ENCODE peak calls at places on chromosome 17, in four cellular contexts. E, U, S and T are unnamed samples.

GRCh38 chr17:79183221-79184158 is 108.9 kb downstream of the ENGASE start:
- DNase-seq in E (no peak), U (no peak), S (peak; percentile 94), T (no peak)

GRCh38 chr17:20234266-20234665 is 225.1 kb downstream of the SPECC1 start:
- DNase-seq in S (no peak), U (no peak), E (no peak), T (no peak)

GRCh38 chr17:2138768-2139167 is 83.9 kb downstream of the HIC1 start:
- DNase-seq in S (peak; percentile 44), U (no peak), E (no peak), T (no peak)

GRCh38 chr17:32486701-32487459 is at the start of gene CDK5R1:
- DNase-seq in U (peak; percentile 77), E (peak; percentile 79), S (peak; percentile 94), T (no peak)

GRCh38 chr17:30924341-30924740 is 2.6 kb downstream of the ADAP2 start:
- DNase-seq in S (peak; percentile 60), U (no peak), E (no peak), T (no peak)

GRCh38 chr17:75848523-75849303 is 4.5 kb upstream of the UNC13D start:
- DNase-seq in S (peak; percentile 99), U (peak; percentile 84), E (peak; percentile 76), T (no peak)

GRCh38 chr17:29623283-29623647 is 553 bp upstream of the CORO6 start:
- DNase-seq in S (no peak), E (no peak), U (no peak), T (no peak)

GRCh38 chr17:42613699-42614295 is 4.3 kb downstream of the TUBG1 start:
- DNase-seq in E (no peak), U (no peak), S (no peak), T (no peak)

GRCh38 chr17:40888321-40888720 is 3.3 kb upstream of the KRT20 start:
- DNase-seq in S (no peak), U (no peak), E (no peak), T (no peak)

GRCh38 chr17:35743911-35744328 is 9.1 kb downstream of the GAS2L2 start:
- DNase-seq in S (peak; percentile 94), U (no peak), E (peak; percentile 36), T (no peak)

GRCh38 chr17:9635340-9635739 is 10.0 kb upstream of the USP43 start:
- DNase-seq in U (no peak), E (no peak), S (peak; percentile 20), T (no peak)

GRCh38 chr17:58249270-58250133 is 11.1 kb downstream of the LPO start:
- DNase-seq in E (peak; percentile 70), S (peak; percentile 95), U (peak; percentile 55), T (no peak)

GRCh38 chr17:30345527-30346075 is 11.7 kb upstream of the TMIGD1 start:
- DNase-seq in S (no peak), U (peak; percentile 37), E (no peak), T (no peak)

GRCh38 chr17:59754547-59754946 is 47.1 kb downstream of the VMP1 start:
- DNase-seq in S (no peak), E (no peak), U (no peak), T (peak; percentile 92)

GRCh38 chr17:42670199-42670924 is 6.4 kb downstream of the PLEKHH3 start:
- DNase-seq in E (no peak), U (no peak), S (peak; percentile 97), T (no peak)

GRCh38 chr17:35254107-35254802 is 11.4 kb downstream of the SLFN5 start:
- DNase-seq in S (peak; percentile 18), E (peak; percentile 45), U (peak; percentile 92), T (peak; percentile 86)

GRCh38 chr17:29572691-29573557 is 4.4 kb downstream of the TP53I13 start:
- DNase-seq in S (peak; percentile 90), U (peak; percentile 55), E (peak; percentile 79), T (no peak)

GRCh38 chr17:68709995-68710780 is 109.0 kb upstream of the FAM20A start:
- DNase-seq in S (no peak), U (no peak), E (no peak), T (peak; percentile 69)

GRCh38 chr17:2724783-2725164 is 13.2 kb upstream of the CLUH start:
- DNase-seq in U (peak; percentile 42), S (peak; percentile 93), E (no peak), T (no peak)

GRCh38 chr17:774320-774584 is 7.8 kb downstream of the GLOD4 start:
- DNase-seq in U (no peak), E (no peak), S (no peak), T (no peak)

GRCh38 chr17:76239538-76240274 is 587 bp downstream of the RNF157 start:
- DNase-seq in U (no peak), E (no peak), S (peak; percentile 82), T (no peak)

GRCh38 chr17:72778161-72779151 is 314.0 kb downstream of the SLC39A11 start:
- DNase-seq in E (no peak), U (no peak), S (no peak), T (no peak)

GRCh38 chr17:44198721-44199552 is 747 bp downstream of the ATXN7L3 start:
- DNase-seq in S (peak; percentile 93), U (peak; percentile 67), E (peak; percentile 76), T (no peak)

GRCh38 chr17:74519951-74520553 is 11.2 kb downstream of the CD300LB start:
- DNase-seq in S (no peak), E (peak; percentile 36), U (peak; percentile 61), T (no peak)

GRCh38 chr17:72600934-72601333 is 480.1 kb downstream of the SOX9 start:
- DNase-seq in U (no peak), E (no peak), S (no peak), T (peak; percentile 67)

GRCh38 chr17:60321336-60322055 is 70.4 kb downstream of the USP32 start:
- DNase-seq in S (no peak), U (no peak), E (no peak), T (no peak)

GRCh38 chr17:5437721-5438317 is 1.1 kb downstream of the C1QBP start:
- DNase-seq in S (no peak), U (no peak), E (no peak), T (no peak)

GRCh38 chr17:6365187-6365943 is 69.6 kb downstream of the AIPL1 start:
- DNase-seq in U (no peak), E (no peak), S (no peak), T (no peak)

GRCh38 chr17:74757931-74758845 is 9.8 kb downstream of the NHERF1 start:
- DNase-seq in E (no peak), U (no peak), S (no peak), T (no peak)

GRCh38 chr17:57121308-57122042 is 36.4 kb downstream of the AKAP1 start:
- DNase-seq in E (no peak), S (peak; percentile 89), U (peak; percentile 50), T (peak; percentile 4)
- TF ChIP-seq CTCF in E (peak; percentile 21), S (peak; percentile 80), U (peak; percentile 50), T (peak; percentile 64)

GRCh38 chr17:50248255-50248654 is 26.0 kb upstream of the TMEM92 start:
- DNase-seq in S (no peak), E (no peak), U (no peak), T (no peak)

GRCh38 chr17:50244771-50245170 is 29.5 kb upstream of the TMEM92 start:
- DNase-seq in E (no peak), U (no peak), S (no peak), T (no peak)

DNA sequence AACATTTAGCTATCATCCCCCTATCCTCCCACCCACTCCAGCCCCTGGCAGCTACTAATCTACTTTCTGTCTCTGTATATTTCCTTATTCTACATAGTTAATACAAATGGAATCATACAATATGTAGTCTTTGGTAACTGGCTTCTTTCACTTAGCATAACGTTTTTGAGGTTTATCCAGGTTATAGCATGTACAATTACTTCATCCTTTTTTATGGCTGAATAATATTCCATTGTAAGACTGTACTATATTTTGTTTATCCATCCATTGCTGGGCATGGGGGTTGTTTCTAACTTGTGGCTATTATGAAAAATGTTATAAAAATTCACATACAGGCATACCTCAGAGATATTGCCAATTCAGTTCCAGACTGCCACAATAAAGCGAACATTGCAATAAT is 24.4 kb upstream of the TMEM92 start:
- DNase-seq in E (no peak), S (no peak), U (no peak), T (no peak)
- H3K4me3 ChIP-seq in E (no peak overlapping the region), S (no peak overlapping the region), U (no peak overlapping the region), T (no peak overlapping the region)

DNA sequence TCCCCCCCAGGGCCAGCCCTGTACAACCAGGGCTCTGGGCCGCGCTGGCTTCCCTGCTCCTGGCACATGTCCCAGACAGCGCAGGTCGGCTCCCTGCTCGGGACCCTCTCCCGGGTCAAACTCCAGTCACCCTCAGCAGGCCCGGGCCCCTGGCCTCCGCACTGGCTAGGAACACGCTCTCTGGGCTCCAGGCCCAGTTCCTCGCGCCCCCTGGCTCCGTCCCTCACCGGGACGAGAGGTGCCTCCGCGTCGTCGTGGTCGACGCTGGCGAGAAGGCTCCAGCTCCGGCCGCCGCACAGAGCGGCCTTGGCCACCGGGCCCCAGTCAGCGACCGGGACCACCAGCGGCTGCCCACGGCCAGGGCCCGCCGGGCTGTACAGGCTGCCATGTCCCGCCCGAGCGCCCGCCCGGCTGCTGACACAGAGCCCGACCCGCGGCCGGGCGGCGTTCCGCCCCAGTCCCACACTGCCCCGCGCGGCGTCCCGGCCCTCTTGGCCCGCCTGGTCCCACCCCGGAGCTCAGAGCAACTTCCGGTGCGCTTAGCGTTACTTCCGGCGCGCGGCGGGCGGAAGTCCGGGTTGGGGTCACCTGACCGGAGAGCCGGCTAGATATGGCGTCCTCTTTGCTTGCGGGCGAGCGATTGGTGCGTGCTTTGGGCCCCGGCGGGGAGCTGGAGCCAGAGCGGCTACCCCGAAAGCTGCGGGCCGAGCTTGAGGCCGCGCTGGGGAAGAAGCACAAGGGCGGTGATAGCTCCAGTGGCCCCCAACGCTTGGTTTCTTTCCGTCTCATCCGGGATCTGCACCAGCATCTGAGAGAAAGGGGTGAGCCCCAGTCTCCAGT is at the start of gene POLDIP2:
- DNase-seq in S (peak; percentile 99), E (peak; percentile 96), U (peak; percentile 95), T (peak; percentile 51)
- TF ChIP-seq CTCF in S (peak; percentile 15), E (no peak), U (peak; percentile 26), T (no peak)

GRCh38 chr17:63433746-63434591 is 12.1 kb downstream of the CYB561 start:
- DNase-seq in U (peak; percentile 79), E (peak; percentile 79), S (no peak), T (peak; percentile 85)

GRCh38 chr17:63429766-63430165 is 16.3 kb downstream of the CYB561 start:
- DNase-seq in U (no peak), E (no peak), S (no peak), T (no peak)

GRCh38 chr17:63431618-63431938 is 14.5 kb downstream of the CYB561 start:
- DNase-seq in E (no peak), S (no peak), U (no peak), T (no peak)

GRCh38 chr17:63430223-63430622 is 15.9 kb downstream of the CYB561 start:
- DNase-seq in S (no peak), E (no peak), U (no peak), T (no peak)

DNA sequence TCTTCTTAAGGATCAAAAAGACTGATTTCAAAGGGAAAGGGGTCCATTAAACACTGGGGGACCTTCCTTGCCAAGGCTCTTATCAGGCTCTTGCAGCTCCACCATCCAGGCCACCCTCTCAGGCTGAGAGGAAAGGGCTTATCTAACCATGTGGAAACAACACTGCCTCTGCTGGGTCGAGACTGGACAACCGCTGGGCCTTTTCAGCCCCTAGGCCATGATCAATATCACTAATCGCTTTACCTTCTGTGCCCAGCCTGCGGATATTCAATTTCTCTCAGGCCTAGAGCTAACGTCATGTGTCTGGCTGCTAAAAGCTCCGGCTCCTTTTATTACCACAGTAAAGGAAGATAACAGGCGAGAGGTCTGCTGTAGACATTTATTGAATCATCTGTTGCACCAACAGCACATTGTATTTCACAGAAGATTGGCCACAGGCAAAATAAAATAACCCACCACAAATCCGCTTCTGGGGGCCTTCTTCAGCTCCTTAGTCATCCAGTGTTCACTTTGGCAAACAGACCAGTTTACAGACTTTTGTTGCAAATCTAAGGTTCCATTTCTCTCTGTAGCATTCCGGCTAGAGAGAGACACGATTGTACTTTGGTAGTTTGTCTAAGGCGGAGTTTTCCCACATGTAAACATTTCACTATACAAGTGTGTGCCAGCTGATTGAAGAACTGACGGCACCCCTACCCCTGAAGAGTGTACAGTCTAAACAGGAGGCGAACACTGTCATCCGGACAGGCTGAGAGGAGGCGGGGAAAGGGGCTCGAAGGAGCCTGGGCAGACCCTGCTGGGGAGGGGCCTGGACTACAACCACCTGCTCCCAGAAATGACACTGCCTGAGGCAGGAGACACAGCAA is 13.9 kb downstream of the CYB561 start:
- DNase-seq in U (no peak), E (no peak), S (no peak), T (peak; percentile 33)
- H3K4me3 ChIP-seq in U (no peak overlapping the region), E (no peak overlapping the region), S (no peak overlapping the region), T (no peak overlapping the region)